ENCODE peak calls at places on chromosomes 13 and 19, in five cellular contexts. A, U, H, T and F are unnamed samples.

GRCh38 chr13:99087954-99088491 is 110.2 kb upstream of the DOCK9 start:
- DNase-seq in A (peak), U (no peak), H (peak), T (no peak), F (no peak)

GRCh38 chr19:49042177-49042576 is 1.5 kb upstream of the CGB5 start:
- DNase-seq in A (peak), U (no peak), H (no peak), T (no peak), F (no peak)

GRCh38 chr19:16146112-16146511 is 2.6 kb downstream of the HSH2D start:
- DNase-seq in A (no peak), U (no peak), H (no peak), T (no peak), F (no peak)

GRCh38 chr13:92573467-92574057 is 653.0 kb upstream of the GPC6 start:
- DNase-seq in A (peak), U (peak), H (peak), T (no peak), F (no peak)

GRCh38 chr19:4379383-4380253 is 20.7 kb downstream of the SH3GL1 start:
- DNase-seq in A (no peak), U (peak), H (no peak), T (peak), F (no peak)

GRCh38 chr13:113802761-113803160 is 43.7 kb downstream of the TMEM255B start:
- DNase-seq in A (no peak), U (no peak), H (no peak), T (no peak), F (no peak)

GRCh38 chr13:87234981-87235380 is 436.2 kb upstream of the SLITRK5 start:
- DNase-seq in A (no peak), U (no peak), H (no peak), T (no peak), F (no peak)

GRCh38 chr19:52935434-52935833 is 12.2 kb upstream of the ZNF888 start:
- DNase-seq in A (peak), U (no peak), H (no peak), T (no peak), F (no peak)

GRCh38 chr13:111911754-111912452 is 155.0 kb upstream of the SOX1 start:
- DNase-seq in A (peak), U (no peak), H (no peak), T (no peak), F (peak)

GRCh38 chr13:98026457-98026857 is 73.0 kb downstream of the IPO5 start:
- DNase-seq in A (peak), U (no peak), H (no peak), T (no peak), F (no peak)

GRCh38 chr13:90968510-90968909 is 379.0 kb upstream of the MIR17HG start:
- DNase-seq in A (peak), U (no peak), H (peak), T (no peak), F (no peak)

GRCh38 chr13:30577381-30577780 is 40.3 kb upstream of the USPL1 start:
- DNase-seq in A (peak), U (peak), H (no peak), T (no peak), F (no peak)

GRCh38 chr13:72341904-72342303 is 385.5 kb downstream of the MZT1 start:
- DNase-seq in A (no peak), U (no peak), H (peak), T (no peak), F (no peak)

GRCh38 chr19:15629003-15629880 is 11.5 kb upstream of the CYP4F3 start:
- DNase-seq in A (no peak), U (peak), H (peak), T (peak), F (no peak)

GRCh38 chr13:24063281-24063851 is 97.2 kb upstream of the SPATA13 start:
- DNase-seq in A (no peak), U (no peak), H (no peak), T (no peak), F (no peak)

GRCh38 chr19:5903502-5904301 is at the start of gene NDUFA11:
- DNase-seq in A (peak), U (peak), H (peak), T (peak), F (peak)

GRCh38 chr19:3094638-3095374 is 644 bp downstream of the GNA11 start:
- DNase-seq in A (peak), U (no peak), H (peak), T (no peak), F (peak)

GRCh38 chr13:98848736-98849135 is 96.3 kb upstream of the SLC15A1 start:
- DNase-seq in A (no peak), U (no peak), H (no peak), T (no peak), F (no peak)

GRCh38 chr13:100235311-100235901 is 146.5 kb downstream of the PCCA start:
- DNase-seq in A (peak), U (peak), H (peak), T (no peak), F (no peak)

GRCh38 chr19:39472746-39473442 is 7.7 kb upstream of the TIMM50 start:
- DNase-seq in A (no peak), U (no peak), H (no peak), T (no peak), F (no peak)

GRCh38 chr13:48066310-48066989 is 28.5 kb downstream of the MED4 start:
- DNase-seq in A (no peak), U (no peak), H (no peak), T (no peak), F (no peak)

GRCh38 chr19:42086770-42087550 is 11.0 kb downstream of the ZNF574 start:
- DNase-seq in A (no peak), U (no peak), H (no peak), T (peak), F (no peak)

GRCh38 chr19:16051254-16052025 is 24.9 kb upstream of the TPM4 start:
- DNase-seq in A (no peak), U (peak), H (no peak), T (peak), F (no peak)

GRCh38 chr13:103236213-103236612 is 170.0 kb upstream of the SLC10A2 start:
- DNase-seq in A (no peak), U (no peak), H (no peak), T (no peak), F (no peak)

GRCh38 chr13:51721485-51721884 is 82.5 kb downstream of the DHRS12 start:
- DNase-seq in A (no peak), U (peak), H (no peak), T (no peak), F (no peak)

GRCh38 chr13:24660023-24660806 is 20.0 kb upstream of the ATP12A start:
- DNase-seq in A (no peak), U (no peak), H (no peak), T (no peak), F (no peak)

GRCh38 chr13:25493930-25494707 is 122.3 kb downstream of the ATP8A2 start:
- DNase-seq in A (no peak), U (no peak), H (peak), T (no peak), F (no peak)

GRCh38 chr13:20702945-20703784 is at the start of gene IL17D:
- DNase-seq in A (peak), U (peak), H (peak), T (peak), F (no peak)

GRCh38 chr19:3356805-3357204 is 9.6 kb upstream of the NFIC start:
- DNase-seq in A (no peak), U (no peak), H (no peak), T (no peak), F (no peak)

GRCh38 chr13:34351134-34351533 is 533.2 kb downstream of the RFC3 start:
- DNase-seq in A (no peak), U (no peak), H (no peak), T (no peak), F (no peak)

GRCh38 chr13:113990321-113990837 is 16.5 kb upstream of the C13orf46 start:
- DNase-seq in A (no peak), U (no peak), H (no peak), T (no peak), F (no peak)

GRCh38 chr19:19490247-19490968 is 24.9 kb downstream of the TSSK6 start:
- DNase-seq in A (peak), U (peak), H (peak), T (peak), F (no peak)

GRCh38 chr19:47541507-47541906 is 26.6 kb upstream of the NAPA start:
- DNase-seq in A (no peak), U (peak), H (no peak), T (no peak), F (no peak)

DNA sequence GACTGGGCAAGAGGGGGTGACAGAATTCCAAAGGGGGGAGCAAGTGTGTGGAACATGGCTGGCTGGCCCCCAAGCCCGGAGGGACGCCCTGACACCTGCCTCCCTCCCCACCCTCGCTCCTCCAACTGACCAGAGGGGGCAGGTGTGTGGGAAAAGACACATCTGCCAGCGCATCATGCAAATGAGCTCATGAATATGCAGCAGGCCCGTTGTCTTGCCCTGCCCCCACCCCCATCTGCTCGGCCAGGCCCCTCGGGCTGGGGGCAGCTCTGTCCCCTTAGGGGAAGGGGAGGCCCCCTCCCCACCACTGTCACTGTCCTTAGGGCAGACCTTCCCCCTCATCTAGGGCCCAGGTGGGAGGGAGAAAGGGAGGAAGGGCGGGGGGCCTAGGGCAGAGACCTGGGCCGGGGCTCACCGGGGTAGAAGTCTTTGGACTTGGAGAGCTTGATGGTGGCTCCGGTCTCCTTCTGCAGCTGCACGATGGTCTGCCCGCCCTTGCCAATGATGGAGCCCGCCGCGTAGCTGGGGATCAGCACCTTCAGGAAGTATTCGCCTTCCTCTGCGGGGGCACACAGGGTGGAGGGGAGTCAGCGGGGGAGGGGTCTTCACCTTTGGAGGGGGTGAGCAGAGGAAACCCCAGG is 12.9 kb downstream of the NOVA2 start:
- DNase-seq in A (no peak), U (no peak), H (peak), T (no peak), F (no peak)
- TF ChIP-seq CTCF in A (no peak), U (no peak), H (peak), T (no peak), F (no peak)

DNA sequence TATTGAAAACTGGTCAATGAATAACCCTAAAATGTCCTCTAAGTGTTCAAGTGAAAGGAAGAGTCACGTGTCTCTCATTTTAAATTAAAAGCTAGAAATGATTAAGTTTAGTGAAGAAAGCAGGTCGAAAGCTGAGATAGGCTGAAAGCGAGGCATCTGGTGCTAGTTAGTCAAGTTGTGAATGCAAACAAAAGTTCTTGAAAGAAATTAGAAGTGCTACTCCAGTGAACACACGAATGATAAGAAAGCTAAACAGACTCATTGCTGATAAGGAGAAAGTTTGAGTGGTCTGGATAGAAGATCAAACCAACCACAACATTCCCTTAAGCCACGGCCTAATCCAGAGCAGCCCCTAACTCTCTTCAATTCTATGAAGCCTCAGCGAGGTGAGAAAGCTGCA is 99.4 kb upstream of the ZNF507 start:
- DNase-seq in A (no peak), U (no peak), H (no peak), T (no peak), F (no peak)
- TF ChIP-seq CTCF in A (no peak), U (no peak), H (no peak), T (no peak), F (no peak)

GRCh38 chr13:41848435-41849255 is 112.3 kb downstream of the VWA8 start:
- DNase-seq in A (no peak), U (no peak), H (no peak), T (no peak), F (no peak)
- TF ChIP-seq CTCF in A (no peak), U (no peak), H (peak), T (no peak), F (no peak)

DNA sequence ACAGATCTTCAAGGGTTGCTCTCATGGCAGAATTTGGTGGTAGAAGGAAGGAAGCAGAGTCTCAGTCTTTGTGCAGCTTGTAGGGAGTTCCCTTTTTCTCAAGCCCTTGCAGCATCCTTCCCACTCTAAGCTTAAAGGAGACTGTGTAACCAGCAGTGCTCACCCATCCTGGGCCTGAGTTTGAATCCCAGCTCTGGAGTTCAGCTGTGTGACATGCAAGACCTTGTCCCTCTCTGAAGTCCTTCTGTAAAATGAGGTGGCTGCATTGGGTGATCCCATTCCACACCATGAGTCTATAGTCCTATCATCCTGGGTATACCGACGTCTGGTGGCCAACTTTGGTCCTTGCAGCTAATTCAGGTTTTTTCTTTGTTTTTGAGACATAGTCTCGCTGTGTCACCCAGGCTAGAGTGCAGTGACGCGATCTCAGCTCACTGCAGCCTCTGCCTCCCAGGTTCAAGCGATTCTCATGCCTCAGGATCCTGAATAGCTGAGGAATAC is 9.8 kb downstream of the SIGLEC10 start:
- DNase-seq in A (peak), U (peak), H (peak), T (no peak), F (no peak)
- TF ChIP-seq CTCF in A (peak), U (peak), H (peak), T (peak), F (no peak)

DNA sequence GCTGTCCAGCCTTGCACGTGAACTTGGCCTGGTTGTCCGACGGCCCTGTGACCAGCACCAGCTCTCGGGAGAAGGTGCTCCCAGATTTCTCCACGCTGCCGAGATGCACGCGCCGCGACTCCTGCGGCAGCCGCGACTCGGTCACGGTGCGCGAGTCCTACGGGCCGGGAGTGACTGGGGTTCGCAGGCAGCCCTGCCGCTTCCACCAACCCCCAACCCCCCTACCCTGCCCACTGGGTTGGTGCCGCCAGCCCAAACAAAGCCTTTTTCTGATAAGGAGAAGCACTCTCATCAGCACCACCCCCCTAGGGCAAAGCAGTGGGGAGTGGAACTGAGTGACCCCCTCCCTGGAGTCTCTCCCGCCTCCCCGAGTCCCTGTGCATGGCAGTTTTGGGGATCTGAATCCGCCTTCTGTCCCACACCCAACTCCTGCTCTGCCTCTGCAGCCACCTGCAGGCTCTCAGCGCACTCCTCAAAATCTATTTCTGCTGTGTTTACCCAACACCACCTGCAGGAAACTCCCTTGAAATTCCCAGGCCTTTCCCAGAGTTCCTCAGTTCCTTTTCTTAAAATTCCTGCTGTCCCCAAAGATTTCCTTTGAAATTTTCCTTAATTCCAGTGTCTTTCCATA is 6.2 kb downstream of the NPHS1 start:
- DNase-seq in A (peak), U (no peak), H (peak), T (no peak), F (no peak)
- TF ChIP-seq CTCF in A (no peak), U (no peak), H (no peak), T (no peak), F (no peak)

DNA sequence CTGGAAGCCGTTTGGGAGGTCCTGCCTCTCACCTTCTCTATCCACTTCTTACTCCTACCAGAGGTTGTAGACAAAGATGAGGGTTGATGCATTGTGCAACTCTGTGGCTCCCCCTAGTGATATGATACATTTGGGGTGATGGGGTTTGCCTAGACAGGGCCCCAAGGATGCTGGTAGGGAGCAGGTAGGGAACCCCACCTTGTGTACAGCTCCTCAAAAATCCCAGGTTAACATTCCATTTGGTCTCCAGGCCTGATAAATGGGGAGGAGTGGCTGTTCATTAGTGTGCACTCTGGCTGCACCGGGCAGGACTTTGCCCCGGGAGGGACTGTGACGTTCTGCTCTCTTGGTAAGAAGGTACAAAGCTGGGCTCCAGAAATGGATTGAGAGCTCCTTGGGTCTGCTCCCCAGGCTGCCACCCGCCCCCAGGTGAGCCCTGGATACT is 19.2 kb downstream of the SIGLEC8 start:
- DNase-seq in A (no peak), U (no peak), H (peak), T (no peak), F (no peak)
- TF ChIP-seq CTCF in A (peak), U (peak), H (peak), T (peak), F (no peak)

GRCh38 chr19:58338825-58339558 is 12.2 kb downstream of the ZSCAN22 start:
- DNase-seq in A (no peak), U (no peak), H (peak), T (peak), F (no peak)
- TF ChIP-seq CTCF in A (no peak), U (no peak), H (peak), T (no peak), F (no peak)

DNA sequence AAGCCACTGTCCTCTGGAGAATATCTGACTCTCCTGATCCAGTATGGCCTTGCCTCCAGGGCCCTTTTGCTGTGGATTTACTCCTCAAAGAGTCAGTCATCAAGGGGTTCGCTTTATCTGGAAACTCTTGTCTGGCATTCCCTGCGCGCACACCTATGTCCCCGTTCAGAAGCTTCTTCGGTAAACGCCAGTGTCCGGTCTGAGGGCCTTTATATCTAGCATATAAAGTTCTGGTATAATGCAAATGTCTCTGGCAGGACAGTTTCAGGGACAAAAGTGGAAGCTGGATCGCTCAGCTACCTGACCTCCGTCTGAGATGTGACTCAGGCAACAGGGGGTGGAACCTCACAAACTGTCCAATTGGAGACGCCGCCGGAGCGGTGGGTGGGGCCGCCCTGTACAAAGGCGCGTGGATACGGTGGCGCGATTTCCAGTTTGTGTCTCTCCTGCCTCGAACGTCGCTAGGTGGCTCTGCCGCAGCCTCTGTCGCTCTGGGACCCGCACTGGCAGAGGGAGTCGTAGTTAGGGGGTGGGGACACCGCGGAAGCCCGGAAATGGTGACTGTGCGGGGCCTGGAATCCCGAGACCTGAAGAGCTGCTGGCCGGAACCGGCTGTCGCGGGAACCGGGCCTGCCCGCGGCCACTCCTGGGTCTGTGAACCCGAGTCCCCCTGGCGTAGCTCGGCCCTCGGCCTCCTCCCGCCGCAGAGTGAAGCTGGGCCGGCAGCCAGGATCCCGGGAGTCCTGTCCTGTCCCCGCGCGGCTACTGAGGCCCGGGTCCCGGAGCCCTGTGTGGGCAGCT is 10.6 kb upstream of the ZNF709 start:
- DNase-seq in A (peak), U (peak), H (peak), T (peak), F (peak)
- TF ChIP-seq CTCF in A (peak), U (peak), H (peak), T (peak), F (no peak)